ENCODE peak calls at places on chromosomes 13 and 19, in five cellular contexts. I is neural progenitor cell, D is IMR-90, G is GM23338, W is DND-41. L is an unnamed sample.

GRCh38 chr13:33274264-33274663 is 11.3 kb downstream of the STARD13 start:
- DNase-seq in D (no peak), I (no peak), W (no peak), G (no peak), L (no peak)

GRCh38 chr19:43759515-43759914 is 4.8 kb upstream of the SMG9 start:
- DNase-seq in D (peak), I (no peak), G (peak), W (no peak), L (peak)

GRCh38 chr13:114096811-114097503 is 35.5 kb downstream of the RASA3 start:
- DNase-seq in G (no peak), I (no peak), D (no peak), W (no peak), L (no peak)

GRCh38 chr19:52453324-52454094 is at the start of gene ZNF578:
- DNase-seq in W (no peak), I (no peak), G (peak), D (peak), L (no peak)

GRCh38 chr19:47752440-47753211 is 7.3 kb downstream of the NOP53 start:
- DNase-seq in D (no peak), I (no peak), W (peak), G (no peak), L (no peak)

GRCh38 chr13:43573361-43573740 is 213.4 kb downstream of the ENOX1 start:
- DNase-seq in I (no peak), D (no peak), G (peak), W (no peak), L (peak)

GRCh38 chr19:13215572-13216380 is 65.6 kb downstream of the IER2 start:
- DNase-seq in G (no peak), D (no peak), I (no peak), W (no peak), L (no peak)

GRCh38 chr19:43778651-43779050 is 2.1 kb downstream of the KCNN4 start:
- DNase-seq in G (no peak), I (no peak), W (peak), D (no peak), L (no peak)

GRCh38 chr13:32212420-32212819 is 102.7 kb downstream of the ZAR1L start:
- DNase-seq in W (no peak), I (no peak), D (peak), G (no peak), L (no peak)

GRCh38 chr13:81017525-81018152 is 676.7 kb upstream of the SPRY2 start:
- DNase-seq in W (no peak), I (peak), D (peak), G (peak), L (no peak)

GRCh38 chr13:34657716-34658115 is 284.4 kb upstream of the NBEA start:
- DNase-seq in G (no peak), I (no peak), W (no peak), D (peak), L (no peak)

GRCh38 chr19:1483067-1483978 is 4.3 kb upstream of the C19orf25 start:
- DNase-seq in D (no peak), I (no peak), W (no peak), G (no peak), L (no peak)

GRCh38 chr13:87128006-87128405 is 543.2 kb upstream of the SLITRK5 start:
- DNase-seq in G (peak), D (peak), I (peak), W (no peak), L (no peak)

GRCh38 chr19:35990771-35991730 is 3.9 kb upstream of the SDHAF1 start:
- DNase-seq in D (no peak), I (no peak), W (no peak), G (no peak), L (no peak)

GRCh38 chr19:1752757-1753728 is at the start of gene ONECUT3:
- DNase-seq in G (no peak), I (peak), D (no peak), W (no peak), L (no peak)

GRCh38 chr19:611506-611869 is 21.8 kb downstream of the HCN2 start:
- DNase-seq in D (peak), G (no peak), I (no peak), W (no peak), L (no peak)

GRCh38 chr19:55620951-55621672 is 3.3 kb downstream of the ZNF784 start:
- DNase-seq in I (no peak), G (no peak), W (no peak), D (no peak), L (no peak)

GRCh38 chr19:10230904-10231623 is at the start of gene S1PR2:
- DNase-seq in I (peak), W (peak), G (peak), D (peak), L (peak)

GRCh38 chr13:35768551-35768950 is 292.1 kb upstream of the MAB21L1 start:
- DNase-seq in W (no peak), G (no peak), I (no peak), D (peak), L (no peak)

GRCh38 chr19:7494416-7495098 is 5.7 kb upstream of the PEX11G start:
- DNase-seq in I (peak), G (no peak), W (no peak), D (no peak), L (no peak)

GRCh38 chr13:34570954-34571353 is 371.1 kb upstream of the NBEA start:
- DNase-seq in I (no peak), D (no peak), G (no peak), W (no peak), L (no peak)

GRCh38 chr13:20401958-20402856 is 123.5 kb downstream of the CRYL1 start:
- DNase-seq in G (no peak), W (no peak), D (peak), I (no peak), L (peak)

GRCh38 chr13:80237646-80238045 is 103.3 kb downstream of the SPRY2 start:
- DNase-seq in G (no peak), D (peak), W (no peak), I (no peak), L (no peak)

GRCh38 chr13:68254151-68254550 is 1024.0 kb upstream of the PCDH9 start:
- DNase-seq in I (no peak), G (no peak), W (no peak), D (no peak), L (no peak)

GRCh38 chr13:112859817-112860190 is 109.2 kb upstream of the MCF2L start:
- DNase-seq in G (no peak), I (no peak), W (no peak), D (peak), L (peak)

GRCh38 chr19:48853483-48853882 is 14.9 kb downstream of the PLEKHA4 start:
- DNase-seq in W (no peak), D (no peak), I (no peak), G (no peak), L (no peak)

DNA sequence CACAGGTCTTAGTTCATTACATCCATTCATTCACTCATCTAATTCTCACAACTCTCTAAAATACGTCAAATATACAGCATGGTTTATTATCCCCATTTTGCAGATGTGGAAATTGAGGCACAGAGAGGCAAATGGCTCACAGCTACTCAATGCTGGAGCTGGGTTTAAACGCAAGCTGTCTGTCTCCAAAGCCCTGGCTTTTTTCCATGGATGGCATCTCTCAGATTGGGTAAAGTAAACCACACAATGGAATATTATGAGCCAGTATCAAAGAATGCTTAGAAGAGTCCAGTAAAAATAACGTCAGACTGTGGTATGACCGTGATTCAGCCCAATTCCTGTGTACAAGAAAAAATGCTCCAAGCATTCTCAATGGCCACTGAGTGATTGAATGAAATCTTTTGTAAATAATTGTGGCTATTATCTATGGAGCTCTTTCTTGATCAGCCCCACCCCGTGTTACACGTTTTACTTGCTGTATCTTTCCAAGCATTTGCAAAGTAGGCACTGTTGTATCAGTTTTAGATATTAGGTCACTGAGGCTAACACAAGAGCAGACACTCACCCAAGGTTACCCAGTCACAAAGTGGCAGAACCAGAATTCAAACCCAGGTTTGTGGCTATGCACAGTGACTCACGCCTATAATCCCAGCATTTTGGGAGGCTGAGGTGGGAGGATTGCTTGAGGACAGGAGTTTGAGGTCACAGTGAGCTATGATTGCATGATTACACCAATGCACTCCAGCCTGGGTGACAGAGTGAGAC is 5.5 kb upstream of the ACP7 start:
- DNase-seq in D (peak), I (no peak), W (no peak), G (no peak), L (peak)
- H2AFZ ChIP-seq in D (peak), I (no peak), W (no peak), G (no peak), L (no peak)

GRCh38 chr19:30228113-30228725 is 144.0 kb upstream of the ZNF536 start:
- DNase-seq in I (peak), W (no peak), D (no peak), G (peak), L (no peak)
- H2AFZ ChIP-seq in I (peak), W (no peak), D (peak), G (peak), L (no peak)

GRCh38 chr19:45153339-45154063 is 7.3 kb downstream of the NKPD1 start:
- DNase-seq in W (no peak), I (peak), D (peak), G (peak), L (no peak)
- H2AFZ ChIP-seq in W (no peak), I (peak), D (peak), G (peak), L (no peak)

GRCh38 chr13:45370922-45371406 is 30.0 kb upstream of the TPT1 start:
- DNase-seq in W (no peak), G (peak), I (peak), D (peak), L (no peak)
- H2AFZ ChIP-seq in W (no peak), G (peak), I (no peak), D (peak), L (no peak)

DNA sequence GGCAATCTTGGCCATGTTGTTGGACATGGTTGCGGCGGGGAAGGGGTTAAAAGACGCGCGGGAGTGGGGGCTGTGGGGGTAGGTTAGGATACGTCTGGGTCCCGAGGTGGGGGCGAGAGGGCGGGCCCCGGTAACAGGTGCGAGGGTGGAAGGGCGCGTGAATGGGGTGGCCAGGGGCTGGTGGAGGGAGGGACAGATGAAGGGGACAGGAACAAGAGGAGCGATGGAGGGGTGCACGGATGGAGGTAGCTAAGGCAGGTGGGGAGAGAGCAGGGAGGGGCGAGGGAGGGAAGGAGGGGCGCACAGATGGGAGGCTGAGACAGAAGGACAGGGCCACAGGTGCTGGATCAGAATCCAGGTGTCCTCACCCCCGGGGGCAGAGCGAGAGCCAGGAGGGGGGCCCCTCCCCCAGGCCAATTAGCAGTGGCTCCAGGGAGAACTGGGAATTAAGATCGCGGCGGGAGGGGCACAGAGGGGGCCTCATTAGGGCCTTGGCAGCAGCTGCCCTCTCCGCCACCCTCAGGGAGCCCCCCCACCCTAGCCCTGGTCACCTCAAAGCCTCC is 1.3 kb downstream of the GNG8 start:
- DNase-seq in W (no peak), I (peak), D (no peak), G (peak), L (no peak)
- H2AFZ ChIP-seq in W (no peak), I (no peak), D (peak), G (peak), L (no peak)

GRCh38 chr13:74678308-74678958 is 544.2 kb upstream of the KLF12 start:
- DNase-seq in G (no peak), W (no peak), D (no peak), I (no peak), L (no peak)

GRCh38 chr13:74674701-74675100 is 540.5 kb upstream of the KLF12 start:
- DNase-seq in I (no peak), W (no peak), G (no peak), D (no peak), L (no peak)

GRCh38 chr13:74675185-74675584 is 541.0 kb upstream of the KLF12 start:
- DNase-seq in I (no peak), D (peak), W (no peak), G (no peak), L (no peak)
- H2AFZ ChIP-seq in I (no peak), D (no peak), W (no peak), G (no peak), L (no peak)

GRCh38 chr13:39253774-39254173 is 215.5 kb downstream of the NHLRC3 start:
- DNase-seq in I (no peak), D (peak), W (no peak), G (no peak), L (no peak)
- H2AFZ ChIP-seq in I (no peak), D (no peak), W (no peak), G (no peak), L (no peak)

L was measured in PC-9.